ENCODE peak calls at places on chromosome 1, in eight cellular contexts. Y is effector CD8-positive, alpha-beta T cell; B is osteoblast; F is activated naive CD8-positive, alpha-beta T cell treated with anti-CD3 and anti-CD28 coated beads for 36 hours; G is NCI-H2171 treated with DMSO at 0.1 percent for 48 hours; Q is AG04450; Z is NCI-H510A treated with DMSO at 0.1 percent for 48 hours; J is activated naive CD4-positive, alpha-beta T cell treated with Interleukin-2 at 50 U/mL for 16 hours. U is an unnamed sample.

GRCh38 chr1:228270032-228270431 is 62.2 kb downstream of the OBSCN start:
- DNase-seq in Y (no peak), Q (no peak), Z (no peak), G (no peak), F (no peak), B (peak), J (no peak), U (no peak)

GRCh38 chr1:46543761-46544560 is 7.5 kb downstream of the KNCN start:
- DNase-seq in G (no peak), Y (no peak), F (no peak), B (no peak), J (no peak), Z (no peak), Q (no peak), U (no peak)

GRCh38 chr1:163440090-163440489 is 118.3 kb downstream of the NUF2 start:
- DNase-seq in Q (no peak), G (no peak), J (no peak), B (no peak), Z (peak), Y (no peak), F (no peak), U (no peak)

GRCh38 chr1:244674446-244674845 is 21.5 kb downstream of the DESI2 start:
- DNase-seq in F (no peak), Y (no peak), Q (no peak), J (no peak), Z (no peak), B (no peak), G (no peak), U (no peak)

GRCh38 chr1:53329183-53329544 is 1.3 kb upstream of the LRP8 start:
- DNase-seq in F (no peak), J (no peak), Y (no peak), Z (no peak), G (no peak), B (no peak), Q (no peak), U (no peak)

GRCh38 chr1:234770031-234770795 is 160.2 kb upstream of the IRF2BP2 start:
- DNase-seq in F (no peak), B (peak), G (no peak), Z (no peak), Y (no peak), J (no peak), Q (no peak), U (no peak)

GRCh38 chr1:1227386-1227785 is 4.4 kb downstream of the SDF4 start:
- DNase-seq in F (no peak), B (no peak), J (no peak), G (no peak), Q (no peak), Z (no peak), Y (no peak), U (no peak)

GRCh38 chr1:3515774-3516480 is 61.5 kb downstream of the ARHGEF16 start:
- DNase-seq in Y (no peak), Z (no peak), F (no peak), Q (no peak), J (no peak), B (peak), G (peak), U (no peak)

GRCh38 chr1:3468236-3469103 is 14.0 kb downstream of the ARHGEF16 start:
- DNase-seq in G (no peak), Z (no peak), J (no peak), B (peak), F (no peak), Q (no peak), Y (no peak), U (no peak)

GRCh38 chr1:55211909-55212308 is 3.3 kb downstream of the USP24 start:
- DNase-seq in F (no peak), J (no peak), G (no peak), Z (no peak), B (no peak), Q (no peak), Y (no peak), U (peak)

GRCh38 chr1:236156512-236157208 is 14.3 kb downstream of the GPR137B start:
- DNase-seq in Q (no peak), G (no peak), Z (no peak), B (peak), F (no peak), Y (no peak), J (peak), U (peak)

U was measured in activated CD8-positive, alpha-beta T cell treated with anti-CD3 and anti-CD28 coated beads, Interleukin-2, amount 10 ng/mL, durations not matched to agents 7 days and 5 days.